ENCODE peak calls at places on chromosomes 4 and X, in six cellular contexts. One of them, this sample, is unnamed.

GRCh38 chrX:41828821-41829220 is 94.5 kb downstream of the CASK start:
- DNase-seq in activated CD8-positive, alpha-beta memory T cell treated with anti-CD3 and anti-CD28 coated beads for 4 hours: no peak
- DNase-seq in GM12865: no peak
- DNase-seq in activated CD4-positive, alpha-beta T cell treated with anti-CD3 and anti-CD28 coated beads, Interleukin-2, amount 10 ng/mL, durations not matched to agents 24 days and 14 days: no peak
- DNase-seq in occipital lobe: no peak
- DNase-seq in KBM-7: no peak
- DNase-seq in this sample: no peak

GRCh38 chr4:52715255-52715897 is 35.8 kb downstream of the ERVMER34-1 start:
- DNase-seq in activated CD8-positive, alpha-beta memory T cell treated with anti-CD3 and anti-CD28 coated beads for 4 hours: no peak
- DNase-seq in KBM-7: no peak
- DNase-seq in GM12865: no peak
- DNase-seq in occipital lobe: no peak
- DNase-seq in activated CD4-positive, alpha-beta T cell treated with anti-CD3 and anti-CD28 coated beads, Interleukin-2, amount 10 ng/mL, durations not matched to agents 24 days and 14 days: no peak
- DNase-seq in this sample: no peak

GRCh38 chr4:6885953-6886557 is 23.6 kb upstream of the TBC1D14 start:
- DNase-seq in occipital lobe: peak
- DNase-seq in GM12865: peak
- DNase-seq in activated CD8-positive, alpha-beta memory T cell treated with anti-CD3 and anti-CD28 coated beads for 4 hours: no peak
- DNase-seq in KBM-7: peak
- DNase-seq in activated CD4-positive, alpha-beta T cell treated with anti-CD3 and anti-CD28 coated beads, Interleukin-2, amount 10 ng/mL, durations not matched to agents 24 days and 14 days: no peak
- DNase-seq in this sample: peak

GRCh38 chrX:68654693-68655092 is 7.2 kb downstream of the STARD8 start:
- DNase-seq in GM12865: no peak
- DNase-seq in activated CD8-positive, alpha-beta memory T cell treated with anti-CD3 and anti-CD28 coated beads for 4 hours: no peak
- DNase-seq in KBM-7: no peak
- DNase-seq in activated CD4-positive, alpha-beta T cell treated with anti-CD3 and anti-CD28 coated beads, Interleukin-2, amount 10 ng/mL, durations not matched to agents 24 days and 14 days: no peak
- DNase-seq in occipital lobe: no peak
- DNase-seq in this sample: no peak

GRCh38 chrX:149630681-149631292 is 805 bp downstream of the TMEM185A start:
- DNase-seq in activated CD4-positive, alpha-beta T cell treated with anti-CD3 and anti-CD28 coated beads, Interleukin-2, amount 10 ng/mL, durations not matched to agents 24 days and 14 days: no peak
- DNase-seq in occipital lobe: peak
- DNase-seq in activated CD8-positive, alpha-beta memory T cell treated with anti-CD3 and anti-CD28 coated beads for 4 hours: no peak
- DNase-seq in KBM-7: peak
- DNase-seq in GM12865: no peak
- DNase-seq in this sample: peak

GRCh38 chr4:2411786-2412510 is 6.5 kb downstream of the ZFYVE28 start:
- DNase-seq in activated CD4-positive, alpha-beta T cell treated with anti-CD3 and anti-CD28 coated beads, Interleukin-2, amount 10 ng/mL, durations not matched to agents 24 days and 14 days: peak
- DNase-seq in GM12865: peak
- DNase-seq in KBM-7: no peak
- DNase-seq in activated CD8-positive, alpha-beta memory T cell treated with anti-CD3 and anti-CD28 coated beads for 4 hours: no peak
- DNase-seq in occipital lobe: no peak
- DNase-seq in this sample: no peak

GRCh38 chr4:82371398-82371972 is 2.3 kb downstream of the HNRNPD start:
- DNase-seq in KBM-7: peak
- DNase-seq in occipital lobe: no peak
- DNase-seq in activated CD8-positive, alpha-beta memory T cell treated with anti-CD3 and anti-CD28 coated beads for 4 hours: no peak
- DNase-seq in activated CD4-positive, alpha-beta T cell treated with anti-CD3 and anti-CD28 coated beads, Interleukin-2, amount 10 ng/mL, durations not matched to agents 24 days and 14 days: peak
- DNase-seq in GM12865: no peak
- DNase-seq in this sample: peak

GRCh38 chr4:2991243-2991642 is 27.9 kb downstream of the GRK4 start:
- DNase-seq in activated CD8-positive, alpha-beta memory T cell treated with anti-CD3 and anti-CD28 coated beads for 4 hours: no peak
- DNase-seq in GM12865: no peak
- DNase-seq in occipital lobe: no peak
- DNase-seq in activated CD4-positive, alpha-beta T cell treated with anti-CD3 and anti-CD28 coated beads, Interleukin-2, amount 10 ng/mL, durations not matched to agents 24 days and 14 days: no peak
- DNase-seq in KBM-7: no peak
- DNase-seq in this sample: no peak

GRCh38 chr4:94690851-94691254 is 66.9 kb upstream of the BMPR1B start:
- DNase-seq in GM12865: no peak
- DNase-seq in activated CD4-positive, alpha-beta T cell treated with anti-CD3 and anti-CD28 coated beads, Interleukin-2, amount 10 ng/mL, durations not matched to agents 24 days and 14 days: no peak
- DNase-seq in KBM-7: no peak
- DNase-seq in occipital lobe: no peak
- DNase-seq in activated CD8-positive, alpha-beta memory T cell treated with anti-CD3 and anti-CD28 coated beads for 4 hours: no peak
- DNase-seq in this sample: peak

GRCh38 chr4:87886083-87886482 is 53.3 kb downstream of the MEPE start:
- DNase-seq in activated CD4-positive, alpha-beta T cell treated with anti-CD3 and anti-CD28 coated beads, Interleukin-2, amount 10 ng/mL, durations not matched to agents 24 days and 14 days: no peak
- DNase-seq in occipital lobe: no peak
- DNase-seq in GM12865: no peak
- DNase-seq in KBM-7: no peak
- DNase-seq in activated CD8-positive, alpha-beta memory T cell treated with anti-CD3 and anti-CD28 coated beads for 4 hours: no peak
- DNase-seq in this sample: no peak

GRCh38 chrX:66677430-66677829 is 38.6 kb upstream of the EDA2R start:
- DNase-seq in activated CD8-positive, alpha-beta memory T cell treated with anti-CD3 and anti-CD28 coated beads for 4 hours: no peak
- DNase-seq in activated CD4-positive, alpha-beta T cell treated with anti-CD3 and anti-CD28 coated beads, Interleukin-2, amount 10 ng/mL, durations not matched to agents 24 days and 14 days: no peak
- DNase-seq in occipital lobe: no peak
- DNase-seq in KBM-7: no peak
- DNase-seq in GM12865: no peak
- DNase-seq in this sample: no peak

GRCh38 chr4:76984788-76985211 is 35.2 kb downstream of the SEPTIN11 start:
- DNase-seq in activated CD8-positive, alpha-beta memory T cell treated with anti-CD3 and anti-CD28 coated beads for 4 hours: no peak
- DNase-seq in GM12865: no peak
- DNase-seq in occipital lobe: no peak
- DNase-seq in KBM-7: no peak
- DNase-seq in activated CD4-positive, alpha-beta T cell treated with anti-CD3 and anti-CD28 coated beads, Interleukin-2, amount 10 ng/mL, durations not matched to agents 24 days and 14 days: no peak
- DNase-seq in this sample: no peak

GRCh38 chr4:163404570-163404969 is 60.9 kb downstream of the NPY5R start:
- DNase-seq in activated CD4-positive, alpha-beta T cell treated with anti-CD3 and anti-CD28 coated beads, Interleukin-2, amount 10 ng/mL, durations not matched to agents 24 days and 14 days: no peak
- DNase-seq in GM12865: no peak
- DNase-seq in activated CD8-positive, alpha-beta memory T cell treated with anti-CD3 and anti-CD28 coated beads for 4 hours: no peak
- DNase-seq in occipital lobe: no peak
- DNase-seq in KBM-7: peak
- DNase-seq in this sample: no peak

GRCh38 chr4:54433686-54434085 is 204.6 kb downstream of the PDGFRA start:
- DNase-seq in GM12865: peak
- DNase-seq in activated CD4-positive, alpha-beta T cell treated with anti-CD3 and anti-CD28 coated beads, Interleukin-2, amount 10 ng/mL, durations not matched to agents 24 days and 14 days: no peak
- DNase-seq in KBM-7: peak
- DNase-seq in occipital lobe: no peak
- DNase-seq in activated CD8-positive, alpha-beta memory T cell treated with anti-CD3 and anti-CD28 coated beads for 4 hours: no peak
- DNase-seq in this sample: peak

GRCh38 chrX:93419642-93420041 is 253.7 kb downstream of the NAP1L3 start:
- DNase-seq in activated CD4-positive, alpha-beta T cell treated with anti-CD3 and anti-CD28 coated beads, Interleukin-2, amount 10 ng/mL, durations not matched to agents 24 days and 14 days: no peak
- DNase-seq in KBM-7: no peak
- DNase-seq in activated CD8-positive, alpha-beta memory T cell treated with anti-CD3 and anti-CD28 coated beads for 4 hours: no peak
- DNase-seq in occipital lobe: no peak
- DNase-seq in GM12865: no peak
- DNase-seq in this sample: no peak

GRCh38 chrX:1378306-1378758 is 13.6 kb downstream of the SLC25A6 start:
- DNase-seq in KBM-7: no peak
- DNase-seq in activated CD4-positive, alpha-beta T cell treated with anti-CD3 and anti-CD28 coated beads, Interleukin-2, amount 10 ng/mL, durations not matched to agents 24 days and 14 days: peak
- DNase-seq in occipital lobe: no peak
- DNase-seq in activated CD8-positive, alpha-beta memory T cell treated with anti-CD3 and anti-CD28 coated beads for 4 hours: no peak
- DNase-seq in GM12865: no peak
- DNase-seq in this sample: no peak

GRCh38 chr4:5931526-5931925 is 38.6 kb upstream of the CRMP1 start:
- DNase-seq in activated CD4-positive, alpha-beta T cell treated with anti-CD3 and anti-CD28 coated beads, Interleukin-2, amount 10 ng/mL, durations not matched to agents 24 days and 14 days: no peak
- DNase-seq in activated CD8-positive, alpha-beta memory T cell treated with anti-CD3 and anti-CD28 coated beads for 4 hours: no peak
- DNase-seq in KBM-7: no peak
- DNase-seq in GM12865: no peak
- DNase-seq in occipital lobe: no peak
- DNase-seq in this sample: no peak

GRCh38 chr4:140047017-140047640 is 106.9 kb downstream of the MAML3 start:
- DNase-seq in GM12865: no peak
- DNase-seq in occipital lobe: peak
- DNase-seq in activated CD8-positive, alpha-beta memory T cell treated with anti-CD3 and anti-CD28 coated beads for 4 hours: no peak
- DNase-seq in activated CD4-positive, alpha-beta T cell treated with anti-CD3 and anti-CD28 coated beads, Interleukin-2, amount 10 ng/mL, durations not matched to agents 24 days and 14 days: no peak
- DNase-seq in KBM-7: no peak
- DNase-seq in this sample: no peak

GRCh38 chrX:132737743-132738142 is 220.7 kb downstream of the HS6ST2 start:
- DNase-seq in GM12865: no peak
- DNase-seq in occipital lobe: no peak
- DNase-seq in activated CD4-positive, alpha-beta T cell treated with anti-CD3 and anti-CD28 coated beads, Interleukin-2, amount 10 ng/mL, durations not matched to agents 24 days and 14 days: peak
- DNase-seq in activated CD8-positive, alpha-beta memory T cell treated with anti-CD3 and anti-CD28 coated beads for 4 hours: no peak
- DNase-seq in KBM-7: peak
- DNase-seq in this sample: peak

GRCh38 chrX:154719132-154719675 is 31.7 kb downstream of the GAB3 start:
- DNase-seq in activated CD8-positive, alpha-beta memory T cell treated with anti-CD3 and anti-CD28 coated beads for 4 hours: peak
- DNase-seq in activated CD4-positive, alpha-beta T cell treated with anti-CD3 and anti-CD28 coated beads, Interleukin-2, amount 10 ng/mL, durations not matched to agents 24 days and 14 days: peak
- DNase-seq in KBM-7: peak
- DNase-seq in GM12865: no peak
- DNase-seq in occipital lobe: no peak
- DNase-seq in this sample: peak

GRCh38 chr4:142396279-142396678 is 449.8 kb downstream of the INPP4B start:
- DNase-seq in GM12865: no peak
- DNase-seq in occipital lobe: no peak
- DNase-seq in KBM-7: no peak
- DNase-seq in activated CD4-positive, alpha-beta T cell treated with anti-CD3 and anti-CD28 coated beads, Interleukin-2, amount 10 ng/mL, durations not matched to agents 24 days and 14 days: no peak
- DNase-seq in activated CD8-positive, alpha-beta memory T cell treated with anti-CD3 and anti-CD28 coated beads for 4 hours: no peak
- DNase-seq in this sample: no peak

GRCh38 chr4:40046311-40046980 is 10.2 kb upstream of the N4BP2 start:
- DNase-seq in KBM-7: no peak
- DNase-seq in activated CD4-positive, alpha-beta T cell treated with anti-CD3 and anti-CD28 coated beads, Interleukin-2, amount 10 ng/mL, durations not matched to agents 24 days and 14 days: peak
- DNase-seq in GM12865: no peak
- DNase-seq in activated CD8-positive, alpha-beta memory T cell treated with anti-CD3 and anti-CD28 coated beads for 4 hours: peak
- DNase-seq in occipital lobe: no peak
- DNase-seq in this sample: no peak

This sample was measured in NB4.